ENCODE peak calls at places on chromosome 1, in five cellular contexts. U, K, C, B and E are unnamed samples.

GRCh38 chr1:43422995-43423671 is 30.6 kb downstream of the HYI start:
- DNase-seq in U (no peak), K (no peak), C (no peak), B (no peak), E (no peak)

GRCh38 chr1:222924140-222924706 is 109.4 kb downstream of the DISP1 start:
- DNase-seq in U (no peak), K (no peak), C (no peak), B (no peak), E (no peak)

GRCh38 chr1:66250483-66250882 is 283.5 kb upstream of the SGIP1 start:
- DNase-seq in U (no peak), K (no peak), C (no peak), B (no peak), E (no peak)

GRCh38 chr1:162970021-162970420 is 99.1 kb upstream of the RGS4 start:
- DNase-seq in U (no peak), K (no peak), C (no peak), B (no peak), E (no peak)

GRCh38 chr1:83810160-83810559 is 188.8 kb downstream of the TTLL7 start:
- DNase-seq in U (no peak), K (no peak), C (no peak), B (no peak), E (no peak)

GRCh38 chr1:8239306-8240023 is 78.4 kb upstream of the SLC45A1 start:
- DNase-seq in U (no peak), K (no peak), C (no peak), B (peak), E (no peak)

GRCh38 chr1:14365226-14365994 is 233.1 kb upstream of the KAZN start:
- DNase-seq in U (no peak), K (no peak), C (no peak), B (no peak), E (no peak)

GRCh38 chr1:164699815-164700491 is 141.0 kb downstream of the PBX1 start:
- DNase-seq in U (no peak), K (no peak), C (no peak), B (no peak), E (no peak)